ENCODE peak calls at places on chromosome 10, in eight cellular contexts. H, C, P, K, Y, U, S and V are unnamed samples.

GRCh38 chr10:75058142-75058541 is 53.3 kb upstream of the SAMD8 start:
- DNase-seq in H (no peak), C (no peak), P (no peak), K (no peak), Y (no peak), U (no peak), S (no peak), V (no peak)

GRCh38 chr10:104327745-104328635 is 10.3 kb downstream of the ITPRIP start:
- DNase-seq in H (peak; percentile 63), C (peak; percentile 80), P (no peak), K (no peak), Y (peak; percentile 61), U (peak; percentile 32), S (no peak), V (peak; percentile 69)

GRCh38 chr10:27383595-27384542 is 120.2 kb upstream of the RAB18 start:
- DNase-seq in H (no peak), C (no peak), P (no peak), K (no peak), Y (no peak), U (no peak), S (no peak), V (no peak)

GRCh38 chr10:109984013-109984412 is 23.8 kb upstream of the ADD3 start:
- DNase-seq in H (no peak), C (no peak), P (no peak), K (no peak), Y (no peak), U (no peak), S (no peak), V (no peak)

GRCh38 chr10:84308481-84309304 is 19.7 kb upstream of the CCSER2 start:
- DNase-seq in H (peak; percentile 94), C (no peak), P (no peak), K (peak; percentile 64), Y (peak; percentile 51), U (peak; percentile 37), S (no peak), V (peak; percentile 45)

GRCh38 chr10:14481752-14482151 is 151.0 kb upstream of the FRMD4A start:
- DNase-seq in H (no peak), C (no peak), P (no peak), K (no peak), Y (no peak), U (no peak), S (no peak), V (no peak)

GRCh38 chr10:46998595-46998994 is 87.4 kb downstream of the PTPN20 start:
- DNase-seq in H (no peak), C (no peak), P (no peak), K (no peak), Y (no peak), U (no peak), S (no peak), V (no peak)

GRCh38 chr10:63466168-63466935 is 575 bp upstream of the JMJD1C start:
- DNase-seq in H (peak; percentile 70), C (no peak), P (no peak), K (peak; percentile 48), Y (peak; percentile 67), U (no peak), S (no peak), V (no peak)

GRCh38 chr10:75483188-75483587 is 51.8 kb downstream of the LRMDA start:
- DNase-seq in H (no peak), C (no peak), P (no peak), K (no peak), Y (no peak), U (no peak), S (no peak), V (no peak)

GRCh38 chr10:120942806-120943413 is 91.7 kb downstream of the WDR11 start:
- DNase-seq in H (peak; percentile 82), C (no peak), P (peak; percentile 25), K (peak; percentile 82), Y (peak; percentile 66), U (peak; percentile 72), S (peak; percentile 74), V (peak; percentile 37)